ENCODE peak calls at places on chromosomes 12 and 14, in eight cellular contexts. G is uterus; E is activated CD4-positive, alpha-beta T cell treated with anti-CD3 and anti-CD28 coated beads, Interleukin-2, amount 10 ng/mL, durations not matched to agents 7 days and 5 days; P is HT1080; Y is hypothalamus; L is activated T-cell treated with anti-CD3 and anti-CD28 coated beads, Interleukin-2, amount 50 U/mL, for 72 hours; H is memory B cell; V is substantia nigra. I is an unnamed sample.

GRCh38 chr12:75058228-75058627 is 151.4 kb downstream of the KCNC2 start:
- DNase-seq in G (no peak), E (no peak), P (no peak), Y (no peak), L (no peak), H (no peak), V (no peak), I (no peak)

GRCh38 chr14:67668559-67668958 is 5.9 kb downstream of the VTI1B start:
- DNase-seq in G (no peak), E (no peak), P (no peak), Y (no peak), L (peak), H (peak), V (no peak), I (no peak)

GRCh38 chr14:104776481-104776880 is 19.1 kb downstream of the AKT1 start:
- DNase-seq in G (no peak), E (no peak), P (no peak), Y (no peak), L (no peak), H (no peak), V (no peak), I (no peak)

GRCh38 chr14:56590535-56590951 is 10.9 kb downstream of the TMEM260 start:
- DNase-seq in G (no peak), E (no peak), P (no peak), Y (no peak), L (no peak), H (no peak), V (no peak), I (peak)

GRCh38 chr12:50215033-50215432 is 47.9 kb upstream of the CERS5 start:
- DNase-seq in G (no peak), E (no peak), P (no peak), Y (no peak), L (no peak), H (no peak), V (no peak), I (no peak)

GRCh38 chr14:38481939-38482678 is 226.2 kb upstream of the CLEC14A start:
- DNase-seq in G (no peak), E (no peak), P (peak), Y (no peak), L (no peak), H (no peak), V (no peak), I (no peak)

GRCh38 chr14:105050551-105050897 is 14.7 kb downstream of the GPR132 start:
- DNase-seq in G (no peak), E (no peak), P (no peak), Y (no peak), L (no peak), H (no peak), V (no peak), I (peak)

GRCh38 chr12:108320503-108321293 is 18.4 kb downstream of the CMKLR1 start:
- DNase-seq in G (no peak), E (no peak), P (no peak), Y (no peak), L (no peak), H (no peak), V (no peak), I (no peak)

GRCh38 chr12:38954119-38954746 is 48.8 kb upstream of the CPNE8 start:
- DNase-seq in G (no peak), E (no peak), P (no peak), Y (no peak), L (no peak), H (no peak), V (no peak), I (no peak)

GRCh38 chr12:71664411-71665108 is 459 bp downstream of the THAP2 start:
- DNase-seq in G (no peak), E (no peak), P (no peak), Y (no peak), L (no peak), H (no peak), V (no peak), I (no peak)

GRCh38 chr14:61934385-61934784 is 172.2 kb downstream of the SNAPC1 start:
- DNase-seq in G (no peak), E (no peak), P (peak), Y (no peak), L (peak), H (no peak), V (no peak), I (no peak)

GRCh38 chr14:50417853-50418252 is 21.2 kb upstream of the CDKL1 start:
- DNase-seq in G (no peak), E (no peak), P (no peak), Y (no peak), L (no peak), H (no peak), V (no peak), I (no peak)

GRCh38 chr12:71135812-71136176 is 22.0 kb downstream of the TSPAN8 start:
- DNase-seq in G (no peak), E (no peak), P (peak), Y (no peak), L (no peak), H (no peak), V (no peak), I (no peak)

GRCh38 chr12:16118586-16118985 is 158.9 kb downstream of the SLC15A5 start:
- DNase-seq in G (no peak), E (no peak), P (no peak), Y (no peak), L (no peak), H (no peak), V (no peak), I (no peak)

GRCh38 chr14:93430319-93430801 is 379 bp upstream of the UNC79 start:
- DNase-seq in G (no peak), E (no peak), P (no peak), Y (peak), L (no peak), H (no peak), V (peak), I (peak)

GRCh38 chr14:36646664-36647416 is 14.8 kb upstream of the PAX9 start:
- DNase-seq in G (no peak), E (no peak), P (no peak), Y (no peak), L (no peak), H (no peak), V (no peak), I (no peak)

GRCh38 chr12:25320123-25321006 is 69.6 kb upstream of the KRAS start:
- DNase-seq in G (no peak), E (no peak), P (no peak), Y (no peak), L (peak), H (peak), V (no peak), I (no peak)

GRCh38 chr12:117356048-117356447 is 5.4 kb downstream of the NOS1 start:
- DNase-seq in G (no peak), E (no peak), P (peak), Y (no peak), L (no peak), H (no peak), V (no peak), I (no peak)

GRCh38 chr12:97308576-97309198 is 153.9 kb upstream of the RMST start:
- DNase-seq in G (no peak), E (peak), P (peak), Y (no peak), L (peak), H (peak), V (no peak), I (peak)

GRCh38 chr12:56084958-56085543 is 5.1 kb downstream of the ERBB3 start:
- DNase-seq in G (no peak), E (peak), P (no peak), Y (no peak), L (peak), H (no peak), V (no peak), I (peak)

GRCh38 chr12:6361834-6362233 is 13.5 kb downstream of the SCNN1A start:
- DNase-seq in G (no peak), E (peak), P (peak), Y (no peak), L (no peak), H (no peak), V (no peak), I (no peak)

GRCh38 chr12:2629051-2629450 is 165.7 kb upstream of the FKBP4 start:
- DNase-seq in G (no peak), E (no peak), P (no peak), Y (no peak), L (no peak), H (no peak), V (no peak), I (no peak)

GRCh38 chr12:66662729-66663128 is 16.1 kb downstream of the GRIP1 start:
- DNase-seq in G (no peak), E (no peak), P (peak), Y (no peak), L (no peak), H (no peak), V (no peak), I (no peak)